ENCODE peak calls at places on chromosomes 12 and 14, in nine cellular contexts. R is AG04450, H is heart left ventricle, N is nephron progenitor cell, Y is aorta, Z is neuronal stem cell, Q is T-helper 2 cell, F is Right ventricle myocardium superior, G is glutamatergic neuron. P is an unnamed sample.

GRCh38 chr12:82412246-82412645 is 53.9 kb downstream of the METTL25 start:
- DNase-seq in R (no peak), H (no peak), N (no peak), Y (no peak), Z (no peak), Q (no peak), F (no peak), G (no peak), P (no peak)

GRCh38 chr12:113007166-113007565 is 28.8 kb downstream of the OAS2 start:
- DNase-seq in R (no peak), H (no peak), N (no peak), Y (no peak), Z (no peak), Q (no peak), F (no peak), G (no peak), P (peak)

GRCh38 chr12:101298426-101298825 is 18.5 kb downstream of the UTP20 start:
- DNase-seq in R (no peak), H (no peak), N (no peak), Y (no peak), Z (no peak), Q (no peak), F (no peak), G (no peak), P (peak)

GRCh38 chr12:15899282-15899870 is 11.8 kb upstream of the DERA start:
- DNase-seq in R (no peak), H (no peak), N (no peak), Y (no peak), Z (no peak), Q (no peak), F (no peak), G (no peak), P (peak)

GRCh38 chr12:113259499-113259953 is 38.3 kb downstream of the TPCN1 start:
- DNase-seq in R (no peak), H (peak), N (peak), Y (peak), Z (no peak), Q (no peak), F (peak), G (peak), P (peak)

GRCh38 chr14:56474419-56475022 is 105.1 kb upstream of the TMEM260 start:
- DNase-seq in R (no peak), H (no peak), N (peak), Y (no peak), Z (peak), Q (no peak), F (no peak), G (no peak), P (peak)

GRCh38 chr12:77202457-77203060 is 137.2 kb upstream of the E2F7 start:
- DNase-seq in R (no peak), H (no peak), N (no peak), Y (no peak), Z (no peak), Q (no peak), F (no peak), G (no peak), P (no peak)

GRCh38 chr12:47850153-47851084 is 30.7 kb upstream of the HDAC7 start:
- DNase-seq in R (no peak), H (no peak), N (no peak), Y (no peak), Z (no peak), Q (no peak), F (no peak), G (no peak), P (no peak)

GRCh38 chr12:49873361-49873934 is 30.3 kb downstream of the FAIM2 start:
- DNase-seq in R (no peak), H (no peak), N (no peak), Y (peak), Z (no peak), Q (no peak), F (peak), G (no peak), P (peak)

GRCh38 chr12:6871052-6871957 is 1.8 kb downstream of the SPSB2 start:
- DNase-seq in R (no peak), H (no peak), N (no peak), Y (no peak), Z (no peak), Q (no peak), F (peak), G (no peak), P (peak)

GRCh38 chr12:104109446-104110271 is 28.4 kb downstream of the NFYB start:
- DNase-seq in R (no peak), H (no peak), N (no peak), Y (no peak), Z (no peak), Q (no peak), F (no peak), G (no peak), P (no peak)

GRCh38 chr14:89276424-89276975 is 140.5 kb downstream of the FOXN3 start:
- DNase-seq in R (no peak), H (no peak), N (no peak), Y (no peak), Z (no peak), Q (peak), F (no peak), G (no peak), P (peak)

GRCh38 chr12:20272171-20272570 is 96.2 kb upstream of the PDE3A start:
- DNase-seq in R (no peak), H (no peak), N (no peak), Y (no peak), Z (no peak), Q (no peak), F (no peak), G (no peak), P (no peak)

GRCh38 chr14:102686176-102686801 is 91.0 kb upstream of the TRAF3 start:
- DNase-seq in R (no peak), H (no peak), N (no peak), Y (no peak), Z (no peak), Q (no peak), F (no peak), G (no peak), P (no peak)